ENCODE peak calls at places on chromosomes 5 and 9, in nine cellular contexts. One of them, this sample, is unnamed.

GRCh38 chr9:127140842-127141675 is 18.6 kb upstream of the ANGPTL2 start:
- DNase-seq in esophagus muscularis mucosa: peak; percentile 74
- DNase-seq in ovary: peak; percentile 22
- DNase-seq in HCT116: no peak
- DNase-seq in uterus: peak; percentile 14
- DNase-seq in IMR-90: no peak
- DNase-seq in adrenal gland: peak; percentile 9
- DNase-seq in gastrocnemius medialis: no peak
- DNase-seq in breast epithelium: peak; percentile 45
- DNase-seq in this sample: no peak

GRCh38 chr5:37840036-37840909 is at the start of gene GDNF:
- DNase-seq in adrenal gland: no peak
- DNase-seq in ovary: peak; percentile 63
- DNase-seq in esophagus muscularis mucosa: no peak
- DNase-seq in breast epithelium: no peak
- DNase-seq in gastrocnemius medialis: no peak
- DNase-seq in IMR-90: peak; percentile 77
- DNase-seq in HCT116: no peak
- DNase-seq in uterus: no peak
- DNase-seq in this sample: no peak

GRCh38 chr5:142924135-142924883 is 154.1 kb downstream of the ARHGAP26 start:
- DNase-seq in HCT116: no peak
- DNase-seq in esophagus muscularis mucosa: no peak
- DNase-seq in uterus: no peak
- DNase-seq in adrenal gland: no peak
- DNase-seq in ovary: no peak
- DNase-seq in breast epithelium: no peak
- DNase-seq in IMR-90: peak; percentile 52
- DNase-seq in gastrocnemius medialis: no peak
- DNase-seq in this sample: no peak

GRCh38 chr9:136016882-136017812 is 56.0 kb upstream of the UBAC1 start:
- DNase-seq in uterus: no peak
- DNase-seq in IMR-90: no peak
- DNase-seq in breast epithelium: no peak
- DNase-seq in gastrocnemius medialis: no peak
- DNase-seq in esophagus muscularis mucosa: no peak
- DNase-seq in adrenal gland: no peak
- DNase-seq in ovary: no peak
- DNase-seq in HCT116: no peak
- DNase-seq in this sample: no peak

GRCh38 chr5:140344683-140345423 is 1.6 kb downstream of the HBEGF start:
- DNase-seq in breast epithelium: no peak
- DNase-seq in adrenal gland: peak; percentile 43
- DNase-seq in uterus: no peak
- DNase-seq in IMR-90: peak; percentile 57
- DNase-seq in ovary: no peak
- DNase-seq in gastrocnemius medialis: peak; percentile 53
- DNase-seq in esophagus muscularis mucosa: no peak
- DNase-seq in HCT116: no peak
- DNase-seq in this sample: no peak

GRCh38 chr9:70040506-70040905 is 3.1 kb upstream of the MAMDC2 start:
- DNase-seq in adrenal gland: no peak
- DNase-seq in uterus: no peak
- DNase-seq in HCT116: no peak
- DNase-seq in IMR-90: no peak
- DNase-seq in gastrocnemius medialis: no peak
- DNase-seq in ovary: no peak
- DNase-seq in breast epithelium: no peak
- DNase-seq in esophagus muscularis mucosa: peak; percentile 55
- DNase-seq in this sample: no peak

GRCh38 chr9:74824654-74825053 is 63.1 kb downstream of the TRPM6 start:
- DNase-seq in IMR-90: no peak
- DNase-seq in breast epithelium: peak; percentile 29
- DNase-seq in HCT116: no peak
- DNase-seq in ovary: no peak
- DNase-seq in esophagus muscularis mucosa: no peak
- DNase-seq in uterus: peak; percentile 75
- DNase-seq in gastrocnemius medialis: no peak
- DNase-seq in adrenal gland: peak; percentile 56
- DNase-seq in this sample: peak; percentile 39

GRCh38 chr5:76642390-76643040 is 19.3 kb upstream of the F2RL2 start:
- DNase-seq in IMR-90: peak; percentile 49
- DNase-seq in gastrocnemius medialis: no peak
- DNase-seq in HCT116: no peak
- DNase-seq in esophagus muscularis mucosa: no peak
- DNase-seq in adrenal gland: no peak
- DNase-seq in breast epithelium: no peak
- DNase-seq in uterus: no peak
- DNase-seq in ovary: no peak
- DNase-seq in this sample: no peak

GRCh38 chr5:163498886-163499285 is 6.5 kb upstream of the MAT2B start:
- DNase-seq in adrenal gland: no peak
- DNase-seq in ovary: no peak
- DNase-seq in uterus: no peak
- DNase-seq in esophagus muscularis mucosa: no peak
- DNase-seq in gastrocnemius medialis: no peak
- DNase-seq in breast epithelium: no peak
- DNase-seq in IMR-90: peak; percentile 86
- DNase-seq in HCT116: no peak
- DNase-seq in this sample: no peak

GRCh38 chr5:15993934-15994333 is 185.7 kb downstream of the MARCHF11 start:
- DNase-seq in IMR-90: peak; percentile 30
- DNase-seq in esophagus muscularis mucosa: no peak
- DNase-seq in gastrocnemius medialis: no peak
- DNase-seq in breast epithelium: no peak
- DNase-seq in uterus: no peak
- DNase-seq in ovary: no peak
- DNase-seq in adrenal gland: no peak
- DNase-seq in HCT116: no peak
- DNase-seq in this sample: no peak

GRCh38 chr5:128237000-128237399 is 153.4 kb downstream of the SLC12A2 start:
- DNase-seq in breast epithelium: no peak
- DNase-seq in IMR-90: no peak
- DNase-seq in ovary: no peak
- DNase-seq in HCT116: no peak
- DNase-seq in esophagus muscularis mucosa: peak; percentile 47
- DNase-seq in uterus: no peak
- DNase-seq in adrenal gland: no peak
- DNase-seq in gastrocnemius medialis: no peak
- DNase-seq in this sample: no peak

GRCh38 chr5:71932649-71933338 is 174.5 kb upstream of the MAP1B start:
- DNase-seq in HCT116: peak; percentile 36
- DNase-seq in esophagus muscularis mucosa: peak; percentile 91
- DNase-seq in ovary: peak; percentile 60
- DNase-seq in breast epithelium: no peak
- DNase-seq in IMR-90: peak; percentile 67
- DNase-seq in gastrocnemius medialis: no peak
- DNase-seq in uterus: peak; percentile 59
- DNase-seq in adrenal gland: peak; percentile 24
- DNase-seq in this sample: peak; percentile 74

GRCh38 chr9:109894921-109895758 is 115.1 kb downstream of the PALM2AKAP2 start:
- DNase-seq in breast epithelium: no peak
- DNase-seq in ovary: no peak
- DNase-seq in uterus: no peak
- DNase-seq in gastrocnemius medialis: no peak
- DNase-seq in IMR-90: peak; percentile 89
- DNase-seq in adrenal gland: no peak
- DNase-seq in HCT116: no peak
- DNase-seq in esophagus muscularis mucosa: no peak
- DNase-seq in this sample: peak; percentile 32

GRCh38 chr5:53936481-53937352 is 373.7 kb downstream of the ARL15 start:
- DNase-seq in adrenal gland: no peak
- DNase-seq in ovary: no peak
- DNase-seq in breast epithelium: peak; percentile 17
- DNase-seq in IMR-90: no peak
- DNase-seq in HCT116: no peak
- DNase-seq in uterus: peak; percentile 68
- DNase-seq in gastrocnemius medialis: no peak
- DNase-seq in esophagus muscularis mucosa: no peak
- DNase-seq in this sample: peak; percentile 54

GRCh38 chr5:132788990-132789886 is 12.2 kb upstream of the SEPTIN8 start:
- DNase-seq in IMR-90: no peak
- DNase-seq in ovary: no peak
- DNase-seq in HCT116: no peak
- DNase-seq in uterus: no peak
- DNase-seq in gastrocnemius medialis: no peak
- DNase-seq in adrenal gland: no peak
- DNase-seq in esophagus muscularis mucosa: no peak
- DNase-seq in breast epithelium: no peak
- DNase-seq in this sample: no peak

GRCh38 chr9:89839952-89840351 is 235.1 kb downstream of the GADD45G start:
- DNase-seq in gastrocnemius medialis: no peak
- DNase-seq in HCT116: no peak
- DNase-seq in adrenal gland: no peak
- DNase-seq in IMR-90: no peak
- DNase-seq in uterus: no peak
- DNase-seq in breast epithelium: no peak
- DNase-seq in esophagus muscularis mucosa: peak; percentile 89
- DNase-seq in ovary: no peak
- DNase-seq in this sample: no peak

GRCh38 chr9:89837152-89837551 is 232.3 kb downstream of the GADD45G start:
- DNase-seq in uterus: no peak
- DNase-seq in HCT116: no peak
- DNase-seq in gastrocnemius medialis: no peak
- DNase-seq in esophagus muscularis mucosa: peak; percentile 42
- DNase-seq in IMR-90: no peak
- DNase-seq in breast epithelium: peak; percentile 26
- DNase-seq in adrenal gland: no peak
- DNase-seq in ovary: no peak
- DNase-seq in this sample: no peak

GRCh38 chr9:89841456-89841855 is 236.6 kb downstream of the GADD45G start:
- DNase-seq in IMR-90: no peak
- DNase-seq in esophagus muscularis mucosa: peak; percentile 64
- DNase-seq in ovary: no peak
- DNase-seq in gastrocnemius medialis: no peak
- DNase-seq in adrenal gland: no peak
- DNase-seq in uterus: no peak
- DNase-seq in HCT116: no peak
- DNase-seq in breast epithelium: no peak
- DNase-seq in this sample: no peak

GRCh38 chr9:89837911-89838310 is 233.1 kb downstream of the GADD45G start:
- DNase-seq in uterus: no peak
- DNase-seq in HCT116: no peak
- DNase-seq in adrenal gland: no peak
- DNase-seq in esophagus muscularis mucosa: peak; percentile 90
- DNase-seq in IMR-90: no peak
- DNase-seq in gastrocnemius medialis: no peak
- DNase-seq in breast epithelium: no peak
- DNase-seq in ovary: no peak
- DNase-seq in this sample: no peak

GRCh38 chr9:89839427-89839826 is 234.6 kb downstream of the GADD45G start:
- DNase-seq in breast epithelium: no peak
- DNase-seq in ovary: no peak
- DNase-seq in adrenal gland: no peak
- DNase-seq in uterus: no peak
- DNase-seq in HCT116: no peak
- DNase-seq in IMR-90: no peak
- DNase-seq in esophagus muscularis mucosa: peak; percentile 79
- DNase-seq in gastrocnemius medialis: no peak
- DNase-seq in this sample: no peak
- H3K9me3 ChIP-seq in breast epithelium: no peaks in the 10 kb centered on the region
- H3K9me3 ChIP-seq in ovary: no peaks in the 10 kb centered on the region
- H3K9me3 ChIP-seq in adrenal gland: no peaks in the 10 kb centered on the region
- H3K9me3 ChIP-seq in uterus: no peaks in the 10 kb centered on the region
- H3K9me3 ChIP-seq in HCT116: no peaks in the 10 kb centered on the region
- H3K9me3 ChIP-seq in IMR-90: no peaks in the 10 kb centered on the region
- H3K9me3 ChIP-seq in esophagus muscularis mucosa: no peaks in the 10 kb centered on the region
- H3K9me3 ChIP-seq in gastrocnemius medialis: no peaks in the 10 kb centered on the region
- H3K9me3 ChIP-seq in this sample: no peaks in the 10 kb centered on the region

GRCh38 chr5:120576588-120576987 is 112.5 kb downstream of the PRR16 start:
- DNase-seq in gastrocnemius medialis: no peak
- DNase-seq in breast epithelium: no peak
- DNase-seq in uterus: no peak
- DNase-seq in adrenal gland: no peak
- DNase-seq in IMR-90: no peak
- DNase-seq in esophagus muscularis mucosa: no peak
- DNase-seq in ovary: no peak
- DNase-seq in HCT116: no peak
- DNase-seq in this sample: no peak
- TF ChIP-seq CTCF in gastrocnemius medialis: no peak
- TF ChIP-seq CTCF in breast epithelium: no peak
- TF ChIP-seq CTCF in uterus: no peak
- TF ChIP-seq CTCF in adrenal gland: no peak
- TF ChIP-seq CTCF in IMR-90: no peak
- TF ChIP-seq CTCF in esophagus muscularis mucosa: no peak
- TF ChIP-seq CTCF in ovary: no peak
- TF ChIP-seq CTCF in HCT116: no peak
- TF ChIP-seq CTCF in this sample: no peak

DNA sequence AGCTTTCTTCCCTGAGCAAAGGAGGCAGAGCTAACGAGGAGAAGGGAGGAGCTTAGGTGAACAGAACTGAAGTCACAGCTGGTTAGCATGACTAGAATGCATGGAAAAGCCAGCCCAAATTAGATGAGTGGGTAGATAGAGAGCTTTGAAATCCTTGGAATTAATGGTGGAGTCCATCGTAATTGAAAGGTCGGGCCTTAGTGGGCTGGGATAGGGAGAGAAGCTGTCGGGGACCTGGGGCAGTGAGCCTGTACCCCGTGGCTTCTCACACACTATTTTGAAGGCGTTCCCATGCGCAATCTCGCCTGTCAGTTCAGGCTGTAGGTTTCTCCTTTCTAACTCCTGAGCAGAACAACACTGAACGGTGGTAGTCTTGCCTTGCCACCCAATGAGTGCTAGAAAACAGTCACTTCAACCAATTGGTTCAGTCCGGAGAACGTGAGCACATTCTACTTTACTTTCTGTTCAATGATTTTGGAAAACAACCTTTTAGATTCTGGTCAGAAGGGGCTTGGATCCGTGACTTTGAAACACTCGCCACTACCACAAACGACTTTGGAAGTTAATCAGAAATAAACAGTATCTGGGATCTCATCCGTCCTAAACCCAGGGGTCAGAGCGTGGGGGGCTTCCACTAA is 655 bp upstream of the RAI14 start:
- DNase-seq in gastrocnemius medialis: peak; percentile 9
- DNase-seq in uterus: peak; percentile 76
- DNase-seq in breast epithelium: peak; percentile 66
- DNase-seq in adrenal gland: peak; percentile 44
- DNase-seq in ovary: peak; percentile 46
- DNase-seq in IMR-90: peak; percentile 90
- DNase-seq in HCT116: no peak
- DNase-seq in esophagus muscularis mucosa: no peak
- DNase-seq in this sample: no peak
- TF ChIP-seq POLR2A in gastrocnemius medialis: no peak
- TF ChIP-seq POLR2A in uterus: peak; percentile 21
- TF ChIP-seq POLR2A in breast epithelium: no peak
- TF ChIP-seq POLR2A in adrenal gland: peak; percentile 68
- TF ChIP-seq POLR2A in ovary: no peak
- TF ChIP-seq POLR2A in IMR-90: peak; percentile 22
- TF ChIP-seq POLR2A in HCT116: no peak
- TF ChIP-seq POLR2A in esophagus muscularis mucosa: no peak
- TF ChIP-seq POLR2A in this sample: no peak

DNA sequence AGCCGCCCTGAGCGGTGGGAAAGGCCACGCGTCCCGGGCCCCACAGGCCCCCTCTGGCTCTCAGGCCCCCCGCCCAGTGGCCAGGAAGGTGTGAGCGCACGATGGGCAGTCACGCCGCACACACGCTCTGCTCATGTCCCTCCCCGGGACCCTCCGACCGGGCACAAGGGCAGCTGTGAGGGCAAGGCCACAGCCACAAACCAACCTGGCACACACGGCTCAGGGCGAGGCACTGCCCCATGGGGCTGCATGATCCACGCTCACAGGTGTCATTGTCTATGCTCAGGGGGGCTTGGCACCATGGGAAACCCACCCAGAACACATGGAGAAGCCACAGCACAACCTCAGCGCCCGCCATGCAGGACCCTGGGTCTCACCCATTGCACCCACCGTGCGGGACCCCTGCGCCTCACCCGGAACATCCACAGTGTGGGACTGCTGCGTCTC is 51.3 kb downstream of the SLC12A7 start:
- DNase-seq in HCT116: no peak
- DNase-seq in uterus: no peak
- DNase-seq in esophagus muscularis mucosa: no peak
- DNase-seq in breast epithelium: no peak
- DNase-seq in gastrocnemius medialis: no peak
- DNase-seq in adrenal gland: no peak
- DNase-seq in IMR-90: no peak
- DNase-seq in ovary: peak; percentile 17
- DNase-seq in this sample: peak; percentile 53
- H3K9me3 ChIP-seq in HCT116: no peaks in the 10 kb centered on the region
- H3K9me3 ChIP-seq in uterus: no peaks in the 10 kb centered on the region
- H3K9me3 ChIP-seq in esophagus muscularis mucosa: no peaks in the 10 kb centered on the region
- H3K9me3 ChIP-seq in breast epithelium: no peaks in the 10 kb centered on the region
- H3K9me3 ChIP-seq in gastrocnemius medialis: no peaks in the 10 kb centered on the region
- H3K9me3 ChIP-seq in adrenal gland: no peaks in the 10 kb centered on the region
- H3K9me3 ChIP-seq in IMR-90: no peaks in the 10 kb centered on the region
- H3K9me3 ChIP-seq in ovary: no peaks in the 10 kb centered on the region
- H3K9me3 ChIP-seq in this sample: no peaks in the 10 kb centered on the region

This sample was measured in heart left ventricle.